ENCODE peak calls at places on chromosomes 3 and 15, in nine cellular contexts. N, M, F, X, W, H, T, G and V are unnamed samples. For H3K4me1, the result is how much of the 10 kb centered on the place peaks cover.

GRCh38 chr15:85973584-85974347 is 105.9 kb upstream of the AGBL1 start:
- DNase-seq in X (no peak), F (peak), G (no peak), N (no peak), W (no peak), M (no peak), H (no peak), T (peak), V (no peak)

GRCh38 chr3:112010631-112011030 is 11.9 kb downstream of the TAGLN3 start:
- DNase-seq in X (no peak), M (no peak), N (no peak), W (no peak), T (no peak), F (no peak), H (no peak), G (no peak), V (no peak)

GRCh38 chr3:190486201-190486865 is 27.6 kb upstream of the IL1RAP start:
- DNase-seq in X (no peak), T (no peak), N (no peak), G (no peak), M (no peak), W (no peak), H (no peak), F (no peak), V (peak)

GRCh38 chr3:38165722-38166387 is 518 bp downstream of the OXSR1 start:
- DNase-seq in M (no peak), X (no peak), F (no peak), H (no peak), N (no peak), W (no peak), T (peak), G (peak), V (no peak)

GRCh38 chr3:197167546-197167945 is 130.9 kb downstream of the DLG1 start:
- DNase-seq in M (no peak), H (no peak), X (no peak), W (no peak), T (no peak), G (no peak), N (no peak), F (no peak), V (no peak)

GRCh38 chr15:80925597-80926059 is 64.0 kb downstream of the MESD start:
- DNase-seq in W (no peak), X (no peak), F (no peak), N (no peak), T (no peak), M (no peak), G (no peak), H (no peak), V (no peak)

GRCh38 chr15:48855501-48856440 is 22.2 kb upstream of the EID1 start:
- DNase-seq in T (no peak), W (no peak), X (no peak), F (no peak), M (peak), G (no peak), H (no peak), N (no peak), V (no peak)

GRCh38 chr3:46853441-46854410 is 9.5 kb downstream of the MYL3 start:
- DNase-seq in N (no peak), T (no peak), H (no peak), F (peak), W (no peak), X (no peak), G (no peak), M (no peak), V (no peak)

GRCh38 chr3:39855517-39855916 is 46.1 kb downstream of the MYRIP start:
- DNase-seq in M (no peak), N (no peak), H (no peak), T (no peak), W (no peak), F (no peak), X (no peak), G (no peak), V (no peak)

GRCh38 chr15:23052522-23052921 is 13.2 kb upstream of the TUBGCP5 start:
- DNase-seq in N (no peak), W (no peak), M (no peak), T (no peak), X (no peak), H (no peak), G (no peak), F (no peak), V (no peak)

GRCh38 chr3:118808743-118809142 is 225.9 kb downstream of the IGSF11 start:
- DNase-seq in N (no peak), G (no peak), W (no peak), X (no peak), M (no peak), T (no peak), H (no peak), F (no peak), V (no peak)

GRCh38 chr15:55742498-55742926 is 440 bp downstream of the PRTG start:
- DNase-seq in W (no peak), N (no peak), F (peak), X (no peak), G (no peak), M (peak), H (no peak), T (peak), V (no peak)

GRCh38 chr3:94413721-94414106 is 350.9 kb downstream of the NSUN3 start:
- DNase-seq in F (no peak), G (no peak), H (no peak), X (no peak), N (no peak), W (no peak), T (no peak), M (no peak), V (peak)

GRCh38 chr3:46539443-46540005 is 26.6 kb downstream of the LRRC2 start:
- DNase-seq in N (no peak), H (no peak), T (no peak), W (no peak), M (no peak), G (no peak), X (no peak), F (no peak), V (no peak)

DNA sequence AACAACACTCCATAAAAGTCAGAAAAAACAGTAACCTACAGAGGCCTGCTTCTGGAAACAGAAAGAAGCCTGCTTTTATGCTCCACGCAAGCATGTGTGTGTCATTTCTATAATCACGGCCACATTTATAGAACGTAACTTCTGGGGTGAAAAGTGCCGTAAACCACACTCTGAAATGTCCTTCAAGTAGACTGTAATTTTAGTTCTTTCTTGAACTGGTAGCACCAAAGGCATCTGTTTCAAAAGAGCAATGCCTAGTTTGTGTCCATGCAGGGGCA is 19.5 kb upstream of the CMTM7 start:
- DNase-seq in H (no peak), T (no peak), M (no peak), G (no peak), X (no peak), W (no peak), F (no peak), N (no peak), V (no peak)
- TF ChIP-seq CTCF in H (no peak), T (no peak), M (no peak), G (no peak), X (no peak), W (no peak), F (no peak), N (no peak), V (no peak)

GRCh38 chr15:78680416-78681068 is 39.5 kb upstream of the CHRNB4 start:
- DNase-seq in M (no peak), G (no peak), T (no peak), F (no peak), X (no peak), N (no peak), W (no peak), H (no peak), V (no peak)

GRCh38 chr15:78682693-78683410 is 41.8 kb upstream of the CHRNB4 start:
- DNase-seq in G (no peak), T (no peak), M (no peak), W (no peak), N (no peak), H (no peak), F (no peak), X (no peak), V (no peak)

GRCh38 chr15:78682013-78682651 is 41.1 kb upstream of the CHRNB4 start:
- DNase-seq in N (no peak), X (no peak), W (no peak), T (no peak), F (no peak), G (no peak), H (no peak), M (no peak), V (no peak)

GRCh38 chr15:78679089-78679511 is 38.1 kb upstream of the CHRNB4 start:
- DNase-seq in H (no peak), X (no peak), T (peak), G (no peak), N (no peak), W (no peak), F (no peak), M (no peak), V (no peak)

DNA sequence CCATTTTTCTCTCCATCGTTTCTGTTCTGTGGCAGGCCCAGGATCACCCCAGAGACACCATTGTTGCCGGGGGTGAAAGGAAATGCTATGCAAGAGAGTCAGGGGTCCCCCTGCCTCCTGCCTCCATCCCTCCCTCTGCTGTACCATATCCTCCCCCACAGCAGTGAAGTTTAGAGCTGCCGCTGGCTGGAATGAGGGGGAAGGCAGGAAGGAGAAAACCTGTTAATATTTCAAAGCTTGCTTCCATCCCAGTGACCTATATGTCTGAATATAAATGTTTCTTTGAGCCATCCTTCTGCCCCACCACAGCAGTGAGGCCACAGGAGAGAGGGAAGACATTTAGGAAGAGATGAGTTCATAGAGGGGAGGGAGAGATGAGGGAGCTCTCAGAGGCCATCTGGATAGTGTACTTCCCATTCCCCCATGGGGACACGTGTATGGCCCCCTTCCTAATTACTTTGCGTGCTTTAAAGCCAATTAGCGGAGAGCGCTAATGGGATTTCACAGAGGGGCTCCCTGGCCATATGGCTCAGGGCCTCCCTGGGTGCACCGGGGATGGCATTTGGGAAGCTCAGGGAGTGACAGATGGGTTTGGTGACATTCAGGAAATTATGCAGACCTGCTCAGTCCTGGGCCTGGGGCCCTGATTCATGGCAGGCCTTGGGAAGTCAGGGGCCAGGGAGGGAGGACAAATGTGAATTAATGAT is 40.4 kb upstream of the CHRNB4 start:
- DNase-seq in W (no peak), N (no peak), M (no peak), H (no peak), X (no peak), T (no peak), F (no peak), G (no peak), V (no peak)
- H3K4me1 ChIP-seq in W (under half), N (under half), M (under half), H (under half), X (under half), T (under half), F (under half), G (under half), V (under half)

DNA sequence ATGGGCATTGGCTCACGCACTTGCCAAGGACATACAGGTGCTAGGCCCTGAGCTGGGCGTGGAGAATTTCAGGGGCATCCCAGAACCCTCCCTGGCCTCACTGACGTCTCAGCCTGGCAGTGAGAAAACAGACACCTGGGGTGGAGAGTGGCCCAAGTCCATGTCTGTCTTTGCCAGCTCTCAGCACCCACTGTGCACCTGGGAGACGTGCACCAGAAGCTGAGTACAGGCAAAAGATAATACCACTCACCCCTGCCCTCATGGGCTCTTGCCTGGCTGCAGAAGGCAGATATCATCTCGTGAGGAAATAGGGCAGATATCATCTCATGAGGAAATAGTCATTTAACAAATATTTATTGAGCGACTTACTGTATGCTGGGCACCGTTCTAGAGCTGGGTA is 8.0 kb downstream of the LOXL1 start:
- DNase-seq in W (no peak), X (peak), G (no peak), H (no peak), N (no peak), T (peak), F (peak), M (no peak), V (no peak)
- TF ChIP-seq CTCF in W (no peak), X (no peak), G (no peak), H (no peak), N (no peak), T (no peak), F (no peak), M (no peak), V (no peak)

GRCh38 chr15:71677352-71677751 is 133.0 kb upstream of the NR2E3 start:
- DNase-seq in F (no peak), T (no peak), N (no peak), H (no peak), X (no peak), W (no peak), M (no peak), G (no peak), V (no peak)
- H3K4me1 ChIP-seq in F (under half), T (under half), N (under half), H (under half), X (half or more), W (half or more), M (under half), G (under half), V (under half)

GRCh38 chr3:7536921-7537320 is 676.0 kb downstream of the GRM7 start:
- DNase-seq in X (no peak), T (no peak), F (no peak), W (no peak), M (no peak), N (no peak), H (no peak), G (no peak), V (no peak)

DNA sequence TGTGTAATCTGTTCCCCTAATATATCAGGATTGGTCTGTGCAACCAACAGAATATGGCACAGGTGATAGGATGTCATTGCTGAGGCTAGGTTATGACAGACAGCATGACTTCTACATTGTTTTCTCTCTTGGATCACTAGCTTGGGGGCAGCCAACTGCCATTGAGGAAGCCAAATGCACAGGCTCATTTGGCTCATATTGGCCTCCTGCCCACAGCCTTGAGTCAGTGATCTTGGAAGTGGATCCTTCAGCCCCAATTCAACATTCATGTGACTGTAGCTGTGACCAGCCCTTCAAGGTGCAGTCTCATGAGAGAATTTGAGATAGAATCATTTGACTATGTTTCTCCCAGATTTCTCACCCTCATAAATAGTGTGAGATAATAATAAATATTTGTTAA is 675.6 kb downstream of the GRM7 start:
- DNase-seq in M (no peak), X (no peak), W (peak), H (no peak), G (no peak), N (no peak), T (no peak), F (no peak), V (no peak)
- TF ChIP-seq CTCF in M (no peak), X (no peak), W (no peak), H (no peak), G (no peak), N (no peak), T (no peak), F (no peak), V (no peak)